ENCODE peak calls at places on chromosomes 1 and 21, in five cellular contexts. One of them, this sample, is unnamed.

GRCh38 chr1:5709461-5709860 is 282.8 kb downstream of the NPHP4 start:
- DNase-seq in HCT116: no peak
- DNase-seq in gastrocnemius medialis: no peak
- DNase-seq in stomach: no peak
- DNase-seq in tibial nerve: no peak
- DNase-seq in this sample: peak

GRCh38 chr1:89723144-89723543 is 90.2 kb downstream of the LRRC8C start:
- DNase-seq in gastrocnemius medialis: no peak
- DNase-seq in HCT116: no peak
- DNase-seq in tibial nerve: no peak
- DNase-seq in stomach: no peak
- DNase-seq in this sample: no peak

GRCh38 chr1:176691251-176692228 is 228.6 kb downstream of the PAPPA2 start:
- DNase-seq in gastrocnemius medialis: peak
- DNase-seq in tibial nerve: peak
- DNase-seq in HCT116: peak
- DNase-seq in stomach: no peak
- DNase-seq in this sample: peak

GRCh38 chr1:160726114-160726497 is 12.9 kb upstream of the SLAMF7 start:
- DNase-seq in HCT116: no peak
- DNase-seq in gastrocnemius medialis: no peak
- DNase-seq in stomach: no peak
- DNase-seq in tibial nerve: no peak
- DNase-seq in this sample: no peak

GRCh38 chr1:114081145-114082046 is 72.3 kb downstream of the SYT6 start:
- DNase-seq in tibial nerve: no peak
- DNase-seq in gastrocnemius medialis: peak
- DNase-seq in stomach: no peak
- DNase-seq in HCT116: no peak
- DNase-seq in this sample: no peak

GRCh38 chr21:46069719-46070279 is 28.1 kb upstream of the COL6A2 start:
- DNase-seq in stomach: no peak
- DNase-seq in gastrocnemius medialis: no peak
- DNase-seq in tibial nerve: no peak
- DNase-seq in HCT116: no peak
- DNase-seq in this sample: no peak

GRCh38 chr1:246961939-246962373 is 30.2 kb upstream of the AHCTF1 start:
- DNase-seq in gastrocnemius medialis: no peak
- DNase-seq in HCT116: no peak
- DNase-seq in tibial nerve: peak
- DNase-seq in stomach: peak
- DNase-seq in this sample: peak

GRCh38 chr1:14740016-14740415 is 141.5 kb downstream of the KAZN start:
- DNase-seq in HCT116: no peak
- DNase-seq in gastrocnemius medialis: no peak
- DNase-seq in tibial nerve: no peak
- DNase-seq in stomach: no peak
- DNase-seq in this sample: no peak

GRCh38 chr1:238409947-238410346 is 519.2 kb upstream of the ZP4 start:
- DNase-seq in tibial nerve: no peak
- DNase-seq in stomach: no peak
- DNase-seq in gastrocnemius medialis: no peak
- DNase-seq in HCT116: no peak
- DNase-seq in this sample: no peak

GRCh38 chr1:198611219-198611618 is 27.6 kb upstream of the PTPRC start:
- DNase-seq in gastrocnemius medialis: no peak
- DNase-seq in tibial nerve: no peak
- DNase-seq in HCT116: no peak
- DNase-seq in stomach: no peak
- DNase-seq in this sample: no peak

GRCh38 chr1:31762726-31763670 is 1.1 kb downstream of the ADGRB2 start:
- DNase-seq in HCT116: no peak
- DNase-seq in tibial nerve: no peak
- DNase-seq in stomach: peak
- DNase-seq in gastrocnemius medialis: peak
- DNase-seq in this sample: peak

GRCh38 chr1:171141336-171142051 is 43.6 kb upstream of the FMO2 start:
- DNase-seq in HCT116: no peak
- DNase-seq in stomach: no peak
- DNase-seq in gastrocnemius medialis: peak
- DNase-seq in tibial nerve: peak
- DNase-seq in this sample: peak

GRCh38 chr1:112872551-112872962 is 83.4 kb downstream of the SLC16A1 start:
- DNase-seq in gastrocnemius medialis: no peak
- DNase-seq in HCT116: no peak
- DNase-seq in stomach: no peak
- DNase-seq in tibial nerve: no peak
- DNase-seq in this sample: no peak

GRCh38 chr1:77421504-77422233 is 139.8 kb downstream of the AK5 start:
- DNase-seq in stomach: no peak
- DNase-seq in tibial nerve: no peak
- DNase-seq in gastrocnemius medialis: no peak
- DNase-seq in HCT116: no peak
- DNase-seq in this sample: no peak

GRCh38 chr1:15152318-15153183 is 996 bp upstream of the TMEM51 start:
- DNase-seq in gastrocnemius medialis: peak
- DNase-seq in stomach: peak
- DNase-seq in HCT116: peak
- DNase-seq in tibial nerve: peak
- DNase-seq in this sample: peak

GRCh38 chr1:248897412-248898337 is 8.4 kb upstream of the PGBD2 start:
- DNase-seq in stomach: no peak
- DNase-seq in tibial nerve: no peak
- DNase-seq in gastrocnemius medialis: no peak
- DNase-seq in HCT116: no peak
- DNase-seq in this sample: no peak

GRCh38 chr1:68448365-68448764 is 1.4 kb downstream of the RPE65 start:
- DNase-seq in HCT116: no peak
- DNase-seq in gastrocnemius medialis: no peak
- DNase-seq in stomach: no peak
- DNase-seq in tibial nerve: no peak
- DNase-seq in this sample: no peak

GRCh38 chr1:110243581-110243980 is 33.5 kb downstream of the KCNC4 start:
- DNase-seq in stomach: no peak
- DNase-seq in gastrocnemius medialis: no peak
- DNase-seq in tibial nerve: no peak
- DNase-seq in HCT116: no peak
- DNase-seq in this sample: peak

GRCh38 chr1:180501865-180502360 is 464 bp downstream of the ACBD6 start:
- DNase-seq in stomach: no peak
- DNase-seq in HCT116: no peak
- DNase-seq in gastrocnemius medialis: no peak
- DNase-seq in tibial nerve: no peak
- DNase-seq in this sample: no peak

GRCh38 chr1:94081566-94082344 is 39.2 kb downstream of the ABCA4 start:
- DNase-seq in HCT116: no peak
- DNase-seq in tibial nerve: no peak
- DNase-seq in stomach: no peak
- DNase-seq in gastrocnemius medialis: no peak
- DNase-seq in this sample: no peak

GRCh38 chr1:209550519-209550918 is 33.0 kb upstream of the CAMK1G start:
- DNase-seq in tibial nerve: no peak
- DNase-seq in gastrocnemius medialis: no peak
- DNase-seq in HCT116: no peak
- DNase-seq in stomach: no peak
- DNase-seq in this sample: no peak

GRCh38 chr1:119327436-119328155 is 41.0 kb upstream of the HAO2 start:
- DNase-seq in HCT116: no peak
- DNase-seq in tibial nerve: peak
- DNase-seq in gastrocnemius medialis: no peak
- DNase-seq in stomach: peak
- DNase-seq in this sample: peak
- H3K4me3 ChIP-seq in HCT116: no peak
- H3K4me3 ChIP-seq in tibial nerve: peak
- H3K4me3 ChIP-seq in gastrocnemius medialis: peak
- H3K4me3 ChIP-seq in stomach: peak
- H3K4me3 ChIP-seq in this sample: peak

GRCh38 chr1:21573971-21574458 is 64.8 kb downstream of the ALPL start:
- DNase-seq in tibial nerve: peak
- DNase-seq in gastrocnemius medialis: peak
- DNase-seq in HCT116: peak
- DNase-seq in stomach: peak
- DNase-seq in this sample: peak
- H3K27ac ChIP-seq in tibial nerve: no peak
- H3K27ac ChIP-seq in gastrocnemius medialis: peak
- H3K27ac ChIP-seq in HCT116: no peak
- H3K27ac ChIP-seq in stomach: peak
- H3K27ac ChIP-seq in this sample: peak

GRCh38 chr1:205448540-205449253 is 7.1 kb downstream of the BLACAT1 start:
- DNase-seq in HCT116: no peak
- DNase-seq in tibial nerve: no peak
- DNase-seq in gastrocnemius medialis: no peak
- DNase-seq in stomach: no peak
- DNase-seq in this sample: no peak

GRCh38 chr1:205451202-205451601 is 4.6 kb downstream of the BLACAT1 start:
- DNase-seq in stomach: no peak
- DNase-seq in gastrocnemius medialis: no peak
- DNase-seq in HCT116: no peak
- DNase-seq in tibial nerve: no peak
- DNase-seq in this sample: no peak

GRCh38 chr1:205449254-205449749 is 6.5 kb downstream of the BLACAT1 start:
- DNase-seq in HCT116: no peak
- DNase-seq in stomach: no peak
- DNase-seq in gastrocnemius medialis: no peak
- DNase-seq in tibial nerve: no peak
- DNase-seq in this sample: no peak

GRCh38 chr1:205450448-205450847 is 5.4 kb downstream of the BLACAT1 start:
- DNase-seq in stomach: no peak
- DNase-seq in tibial nerve: no peak
- DNase-seq in HCT116: peak
- DNase-seq in gastrocnemius medialis: no peak
- DNase-seq in this sample: no peak

GRCh38 chr1:205449750-205450443 is 5.9 kb downstream of the BLACAT1 start:
- DNase-seq in tibial nerve: no peak
- DNase-seq in stomach: peak
- DNase-seq in HCT116: peak
- DNase-seq in gastrocnemius medialis: no peak
- DNase-seq in this sample: no peak
- TF ChIP-seq POLR2A in tibial nerve: no peak
- TF ChIP-seq POLR2A in stomach: no peak
- TF ChIP-seq POLR2A in HCT116: no peak
- TF ChIP-seq POLR2A in gastrocnemius medialis: no peak
- TF ChIP-seq POLR2A in this sample: no peak

GRCh38 chr1:40636777-40637176 is 28.7 kb downstream of the RIMS3 start:
- DNase-seq in HCT116: no peak
- DNase-seq in tibial nerve: no peak
- DNase-seq in stomach: no peak
- DNase-seq in gastrocnemius medialis: no peak
- DNase-seq in this sample: peak
- H3K4me3 ChIP-seq in HCT116: no peak
- H3K4me3 ChIP-seq in tibial nerve: no peak
- H3K4me3 ChIP-seq in stomach: no peak
- H3K4me3 ChIP-seq in gastrocnemius medialis: no peak
- H3K4me3 ChIP-seq in this sample: no peak

This sample was measured in sigmoid colon.